ENCODE peak calls at places on chromosomes 12 and 14, in eight cellular contexts. Y, I, D, A, R, S, K and T are unnamed samples.

GRCh38 chr12:2360630-2361170 is 307.9 kb downstream of the CACNA1C start:
- DNase-seq in R (no peak), D (no peak), I (no peak), K (no peak), S (no peak), Y (no peak), A (no peak), T (no peak)

GRCh38 chr12:73598626-73599025 is 939.0 kb upstream of the ATXN7L3B start:
- DNase-seq in Y (no peak), R (no peak), A (no peak), K (peak; percentile 26), I (no peak), S (no peak), D (no peak), T (no peak)

GRCh38 chr12:49358548-49359141 is 8.6 kb upstream of the SPATS2 start:
- DNase-seq in R (peak; percentile 62), D (peak; percentile 89), K (peak; percentile 71), S (peak; percentile 79), A (no peak), Y (peak; percentile 79), I (peak; percentile 61), T (no peak)

GRCh38 chr12:104671407-104672095 is 214.8 kb downstream of the CHST11 start:
- DNase-seq in A (peak; percentile 93), D (peak; percentile 94), S (peak; percentile 91), K (peak; percentile 96), I (peak; percentile 100), R (no peak), Y (peak; percentile 77), T (peak; percentile 76)

GRCh38 chr14:64201931-64202330 is 92.2 kb downstream of the ESR2 start:
- DNase-seq in A (no peak), I (no peak), K (no peak), R (no peak), S (no peak), D (no peak), Y (no peak), T (no peak)

GRCh38 chr14:50530358-50530757 is 2.0 kb downstream of the MAP4K5 start:
- DNase-seq in D (no peak), R (no peak), I (no peak), Y (no peak), S (no peak), K (peak; percentile 47), A (no peak), T (no peak)

GRCh38 chr12:3252416-3252815 is 175.2 kb downstream of the TSPAN9 start:
- DNase-seq in Y (no peak), S (no peak), A (peak; percentile 89), I (no peak), R (no peak), K (no peak), D (no peak), T (peak; percentile 93)

GRCh38 chr12:64104376-64104775 is 117.7 kb downstream of the KICS2 start:
- DNase-seq in R (no peak), S (no peak), K (peak; percentile 93), Y (no peak), D (no peak), A (peak; percentile 48), I (no peak), T (peak; percentile 84)

GRCh38 chr12:62767946-62768345 is 167.0 kb downstream of the PPM1H start:
- DNase-seq in A (no peak), Y (no peak), K (peak; percentile 50), S (no peak), R (no peak), D (no peak), I (no peak), T (no peak)

GRCh38 chr14:77339407-77339806 is 18.6 kb downstream of the GSTZ1 start:
- DNase-seq in K (peak; percentile 28), R (no peak), A (no peak), D (no peak), S (no peak), Y (no peak), I (no peak), T (no peak)

GRCh38 chr14:104844306-104845032 is 20.6 kb upstream of the CEP170B start:
- DNase-seq in K (no peak), A (no peak), Y (no peak), I (no peak), R (no peak), S (no peak), D (no peak), T (no peak)

GRCh38 chr12:98572010-98572409 is 21.5 kb upstream of the SLC25A3 start:
- DNase-seq in R (no peak), D (no peak), Y (no peak), S (no peak), I (no peak), A (no peak), K (no peak), T (no peak)

GRCh38 chr12:80702889-80703605 is 4.4 kb upstream of the MYF6 start:
- DNase-seq in S (no peak), Y (no peak), I (peak; percentile 46), D (peak; percentile 71), A (no peak), R (no peak), K (peak; percentile 78), T (no peak)

GRCh38 chr12:112809684-112810083 is 18.1 kb downstream of the RPH3A start:
- DNase-seq in R (no peak), Y (no peak), S (no peak), I (no peak), A (no peak), K (no peak), D (no peak), T (no peak)

GRCh38 chr14:103109789-103110415 is 13.4 kb upstream of the TNFAIP2 start:
- DNase-seq in Y (no peak), R (no peak), S (no peak), K (no peak), A (no peak), I (no peak), D (no peak), T (peak; percentile 73)

GRCh38 chr14:89701079-89702043 is 253.2 kb downstream of the EFCAB11 start:
- DNase-seq in Y (peak; percentile 92), R (peak; percentile 83), K (peak; percentile 39), D (peak; percentile 89), S (peak; percentile 87), I (peak; percentile 72), A (peak; percentile 86), T (peak; percentile 80)

GRCh38 chr12:6334940-6335450 is 6.9 kb downstream of the TNFRSF1A start:
- DNase-seq in K (no peak), I (no peak), Y (no peak), A (no peak), R (no peak), S (no peak), D (no peak), T (peak; percentile 52)

GRCh38 chr12:106417926-106418910 is 60.7 kb downstream of the POLR3B start:
- DNase-seq in S (no peak), D (no peak), A (no peak), Y (no peak), I (peak; percentile 71), R (no peak), K (peak; percentile 62), T (no peak)

GRCh38 chr12:114209852-114210251 is 196.1 kb downstream of the TBX5 start:
- DNase-seq in Y (no peak), A (no peak), I (no peak), D (no peak), R (no peak), K (no peak), S (no peak), T (no peak)